ENCODE peak calls at places on chromosomes 6 and 20, in ten cellular contexts. T is GM23248, Z is osteocyte, E is foreskin fibroblast, V is posterior cingulate gyrus, O is Calu3, P is Caki2, K is activated T-cell treated with anti-CD3 and anti-CD28 coated beads for 1 hour, I is NB4, G is NCI-H1417. C is an unnamed sample.

GRCh38 chr6:13907614-13908215 is 17.0 kb upstream of the RNF182 start:
- DNase-seq in T (no peak), Z (no peak), E (no peak), V (no peak), O (no peak), P (no peak), K (no peak), I (no peak), G (no peak), C (no peak)

GRCh38 chr6:53579338-53579737 is 34.4 kb upstream of the GCLC start:
- DNase-seq in T (no peak), Z (no peak), E (no peak), V (no peak), O (no peak), P (no peak), K (no peak), I (no peak), G (no peak), C (no peak)

GRCh38 chr6:4125933-4126864 is 9.2 kb downstream of the ECI2 start:
- DNase-seq in T (peak; percentile 94), Z (no peak), E (peak; percentile 81), V (no peak), O (no peak), P (peak; percentile 75), K (no peak), I (peak; percentile 37), G (no peak), C (no peak)

GRCh38 chr6:87923389-87924050 is 124.1 kb upstream of the SPACA1 start:
- DNase-seq in T (no peak), Z (no peak), E (no peak), V (no peak), O (no peak), P (no peak), K (no peak), I (no peak), G (no peak), C (no peak)

GRCh38 chr20:8870652-8871051 is 198.2 kb upstream of the PLCB4 start:
- DNase-seq in T (no peak), Z (no peak), E (no peak), V (no peak), O (no peak), P (peak; percentile 30), K (no peak), I (no peak), G (no peak), C (no peak)

GRCh38 chr20:38941726-38942389 is 15.6 kb downstream of the FAM83D start:
- DNase-seq in T (no peak), Z (no peak), E (no peak), V (no peak), O (no peak), P (no peak), K (no peak), I (no peak), G (no peak), C (no peak)

GRCh38 chr20:16664031-16664430 is 65.8 kb upstream of the SNRPB2 start:
- DNase-seq in T (no peak), Z (no peak), E (no peak), V (no peak), O (no peak), P (no peak), K (no peak), I (no peak), G (no peak), C (no peak)

GRCh38 chr6:84304881-84305280 is 77.4 kb upstream of the CEP162 start:
- DNase-seq in T (no peak), Z (no peak), E (no peak), V (no peak), O (no peak), P (no peak), K (no peak), I (no peak), G (no peak), C (no peak)

GRCh38 chr6:34022250-34022872 is 123.5 kb downstream of the GRM4 start:
- DNase-seq in T (no peak), Z (no peak), E (no peak), V (peak; percentile 39), O (no peak), P (no peak), K (no peak), I (no peak), G (no peak), C (no peak)

GRCh38 chr20:53133134-53133533 is 161.0 kb downstream of the TSHZ2 start:
- DNase-seq in T (no peak), Z (no peak), E (no peak), V (no peak), O (no peak), P (no peak), K (no peak), I (no peak), G (no peak), C (no peak)

GRCh38 chr20:36052117-36052513 is 83.7 kb downstream of the CNBD2 start:
- DNase-seq in T (no peak), Z (no peak), E (no peak), V (no peak), O (no peak), P (no peak), K (no peak), I (no peak), G (no peak), C (no peak)

GRCh38 chr6:14023855-14024254 is 93.7 kb upstream of the CD83 start:
- DNase-seq in T (no peak), Z (no peak), E (no peak), V (no peak), O (no peak), P (no peak), K (no peak), I (no peak), G (no peak), C (no peak)

GRCh38 chr20:56689318-56689717 is 60.2 kb downstream of the TFAP2C start:
- DNase-seq in T (peak; percentile 93), Z (no peak), E (peak; percentile 40), V (peak; percentile 77), O (no peak), P (no peak), K (no peak), I (no peak), G (no peak), C (peak; percentile 91)

GRCh38 chr6:12313992-12314589 is 23.9 kb downstream of the EDN1 start:
- DNase-seq in T (peak; percentile 75), Z (no peak), E (peak; percentile 70), V (no peak), O (peak; percentile 77), P (peak; percentile 77), K (no peak), I (no peak), G (no peak), C (no peak)

GRCh38 chr6:29632789-29633531 is at the start of gene GABBR1:
- DNase-seq in T (peak; percentile 96), Z (peak; percentile 96), E (peak; percentile 88), V (peak; percentile 95), O (peak; percentile 90), P (peak; percentile 96), K (peak; percentile 56), I (peak; percentile 30), G (peak; percentile 80), C (no peak)

GRCh38 chr20:47502271-47502730 is 614 bp downstream of the NCOA3 start:
- DNase-seq in T (peak; percentile 54), Z (no peak), E (no peak), V (peak; percentile 74), O (peak; percentile 34), P (no peak), K (no peak), I (peak; percentile 56), G (no peak), C (no peak)

GRCh38 chr6:25006565-25007001 is 70.8 kb upstream of the RIPOR2 start:
- DNase-seq in T (peak; percentile 62), Z (no peak), E (peak; percentile 47), V (no peak), O (peak; percentile 58), P (no peak), K (no peak), I (peak; percentile 79), G (no peak), C (peak; percentile 64)

C was measured in keratinocyte.